ENCODE peak calls at places on chromosomes 5 and 9, in nine cellular contexts. M is cardiac muscle cell, W is neuronal stem cell, Y is OCI-LY7, N is mucosa of descending colon, F is gastrocnemius medialis, H is brain microvascular endothelial cell, S is keratinocyte, B is colonic mucosa. C is an unnamed sample. For H3K36me3, the result is how much of the 10 kb centered on the place peaks cover.

GRCh38 chr5:77308154-77308960 is 97.9 kb downstream of the PDE8B start:
- DNase-seq in M (no peak), W (no peak), Y (no peak), N (no peak), F (no peak), H (no peak), S (no peak), B (no peak), C (no peak)

GRCh38 chr5:159616967-159617366 is 286.7 kb upstream of the IL12B start:
- DNase-seq in M (no peak), W (no peak), Y (no peak), N (no peak), F (no peak), H (peak), S (peak), B (no peak), C (no peak)

GRCh38 chr9:134751630-134752029 is 110.0 kb downstream of the COL5A1 start:
- DNase-seq in M (no peak), W (no peak), Y (no peak), N (no peak), F (no peak), H (no peak), S (no peak), B (no peak), C (no peak)

GRCh38 chr9:84969084-84969483 is 299.6 kb downstream of the NTRK2 start:
- DNase-seq in M (no peak), W (no peak), Y (no peak), N (no peak), F (no peak), H (no peak), S (peak), B (no peak), C (no peak)

GRCh38 chr5:107395632-107396350 is 274.9 kb downstream of the EFNA5 start:
- DNase-seq in M (no peak), W (no peak), Y (no peak), N (no peak), F (no peak), H (no peak), S (no peak), B (no peak), C (no peak)

GRCh38 chr5:75610201-75610600 is 1.1 kb upstream of the ANKDD1B start:
- DNase-seq in M (no peak), W (no peak), Y (no peak), N (no peak), F (no peak), H (no peak), S (no peak), B (no peak), C (no peak)

GRCh38 chr9:88746744-88747398 is 211.9 kb downstream of the NXNL2 start:
- DNase-seq in M (no peak), W (no peak), Y (no peak), N (no peak), F (no peak), H (peak), S (no peak), B (no peak), C (no peak)

GRCh38 chr5:14664270-14665109 is at the start of gene OTULIN:
- DNase-seq in M (peak), W (peak), Y (peak), N (peak), F (peak), H (peak), S (peak), B (peak), C (peak)

GRCh38 chr9:37421914-37422288 is 595 bp upstream of the GRHPR start:
- DNase-seq in M (no peak), W (no peak), Y (no peak), N (no peak), F (peak), H (no peak), S (no peak), B (no peak), C (no peak)

GRCh38 chr5:33072296-33072695 is 361.2 kb downstream of the NPR3 start:
- DNase-seq in M (no peak), W (no peak), Y (no peak), N (no peak), F (no peak), H (no peak), S (no peak), B (no peak), C (no peak)

DNA sequence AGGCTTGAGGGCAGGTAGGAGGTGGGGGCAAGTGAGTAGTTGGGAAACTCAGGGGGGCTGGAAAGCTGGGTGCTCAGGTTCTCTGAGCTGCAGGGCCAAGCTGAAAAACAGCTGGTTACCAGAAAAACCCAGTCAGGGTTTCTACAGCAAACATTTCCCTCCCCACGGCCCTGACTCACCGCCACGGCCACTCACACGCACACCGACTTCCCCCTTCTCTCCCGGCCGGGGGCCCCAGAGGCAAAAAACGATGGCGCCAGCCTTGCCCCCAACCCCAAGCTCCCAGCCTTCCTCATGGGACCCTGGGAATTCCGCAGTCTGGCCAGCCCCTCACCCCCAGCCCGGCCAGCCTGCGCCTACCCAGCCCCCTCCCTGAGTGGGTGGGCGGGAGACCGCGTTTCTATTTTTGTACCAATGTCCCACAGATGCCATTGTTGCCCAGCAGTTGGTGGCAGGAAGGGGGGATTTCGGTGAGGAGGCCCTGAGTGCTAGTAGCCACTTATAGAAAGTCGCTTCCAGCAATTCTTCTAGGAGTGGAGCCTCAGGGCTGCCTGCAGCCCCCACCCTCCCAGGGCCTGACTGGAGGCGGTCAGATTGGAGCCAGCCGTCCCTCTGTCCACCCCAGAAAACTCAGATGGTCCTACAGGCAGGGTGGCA is 18.4 kb downstream of the ENG start:
- DNase-seq in M (peak), W (no peak), Y (no peak), N (no peak), F (no peak), H (peak), S (no peak), B (no peak), C (peak)
- H3K36me3 ChIP-seq in M (under half), W (under half), Y (under half), N (under half), F (under half), H (under half), S (under half), B (under half), C (under half)

GRCh38 chr9:4713849-4714248 is 27.2 kb downstream of the AK3 start:
- DNase-seq in M (no peak), W (no peak), Y (no peak), N (no peak), F (no peak), H (no peak), S (no peak), B (no peak), C (no peak)

GRCh38 chr9:4717815-4718214 is 23.2 kb downstream of the AK3 start:
- DNase-seq in M (no peak), W (no peak), Y (no peak), N (no peak), F (peak), H (no peak), S (no peak), B (no peak), C (no peak)

GRCh38 chr9:4716163-4716562 is 24.8 kb downstream of the AK3 start:
- DNase-seq in M (no peak), W (no peak), Y (no peak), N (no peak), F (no peak), H (no peak), S (no peak), B (no peak), C (no peak)

GRCh38 chr9:4718911-4719310 is 22.1 kb downstream of the AK3 start:
- DNase-seq in M (no peak), W (no peak), Y (no peak), N (no peak), F (no peak), H (no peak), S (no peak), B (no peak), C (no peak)

GRCh38 chr9:4714266-4715016 is 26.6 kb downstream of the AK3 start:
- DNase-seq in M (no peak), W (no peak), Y (no peak), N (no peak), F (no peak), H (no peak), S (no peak), B (no peak), C (no peak)
- H3K36me3 ChIP-seq in M (under half), W (half or more), Y (half or more), N (under half), F (under half), H (under half), S (under half), B (under half), C (half or more)

GRCh38 chr5:67102708-67103107 is 93.9 kb downstream of the CD180 start:
- DNase-seq in M (no peak), W (no peak), Y (no peak), N (no peak), F (no peak), H (no peak), S (no peak), B (no peak), C (no peak)
- H3K36me3 ChIP-seq in M (under half), W (under half), Y (under half), N (under half), F (under half), H (under half), S (under half), B (under half), C (half or more)

GRCh38 chr9:113919422-113919821 is 43.3 kb downstream of the ZNF618 start:
- DNase-seq in M (no peak), W (no peak), Y (no peak), N (no peak), F (peak), H (no peak), S (no peak), B (no peak), C (no peak)
- H3K36me3 ChIP-seq in M (under half), W (under half), Y (under half), N (under half), F (under half), H (under half), S (under half), B (under half), C (under half)

GRCh38 chr5:34849253-34849652 is 10.3 kb downstream of the TTC23L start:
- DNase-seq in M (no peak), W (no peak), Y (no peak), N (no peak), F (no peak), H (no peak), S (no peak), B (no peak), C (no peak)
- H3K36me3 ChIP-seq in M (under half), W (under half), Y (under half), N (under half), F (under half), H (under half), S (under half), B (under half), C (under half)